ENCODE peak calls at places on chromosomes 16 and 17, in ten cellular contexts. V is mucosa of descending colon, L is Calu3, P is PC-3, Z is thoracic aorta, T is endothelial cell of umbilical vein, Q is HL-60, D is cardiac fibroblast, M is astrocyte of the spinal cord, C is uterus. H is an unnamed sample.

GRCh38 chr16:58678269-58678668 is 6.3 kb downstream of the SLC38A7 start:
- DNase-seq in L (no peak), C (no peak), P (no peak), M (no peak), Z (no peak), V (no peak), D (no peak), T (no peak), Q (no peak), H (no peak)

GRCh38 chr16:28082624-28083023 is 19.1 kb upstream of the GSG1L start:
- DNase-seq in T (no peak), V (peak; percentile 33), P (no peak), L (no peak), M (no peak), C (no peak), Q (no peak), Z (no peak), D (no peak), H (no peak)

GRCh38 chr17:36943250-36944220 is 5.2 kb upstream of the AATF start:
- DNase-seq in C (peak; percentile 3), V (no peak), M (no peak), Z (no peak), P (no peak), L (no peak), T (peak; percentile 22), Q (no peak), D (no peak), H (no peak)

GRCh38 chr17:75159196-75160031 is 5.1 kb upstream of the JPT1 start:
- DNase-seq in T (peak; percentile 35), P (peak; percentile 98), C (no peak), L (peak; percentile 65), V (no peak), Q (no peak), D (peak; percentile 80), M (peak; percentile 64), Z (no peak), H (no peak)

GRCh38 chr17:39763046-39763800 is 25.5 kb downstream of the GRB7 start:
- DNase-seq in P (peak; percentile 22), M (peak; percentile 29), L (no peak), T (no peak), D (peak; percentile 16), Q (no peak), C (no peak), Z (no peak), V (no peak), H (no peak)

GRCh38 chr17:20948984-20949777 is 93.6 kb downstream of the USP22 start:
- DNase-seq in L (no peak), V (no peak), Z (no peak), T (no peak), D (no peak), C (no peak), P (no peak), Q (no peak), M (no peak), H (no peak)

GRCh38 chr16:83914091-83914710 is 15.3 kb downstream of the MLYCD start:
- DNase-seq in V (no peak), T (no peak), M (no peak), D (no peak), Q (no peak), Z (no peak), P (no peak), L (no peak), C (no peak), H (no peak)

GRCh38 chr17:31313982-31314787 is at the start of gene EVI2B:
- DNase-seq in P (peak; percentile 82), C (no peak), T (peak; percentile 78), Z (no peak), M (peak; percentile 21), D (peak; percentile 85), L (no peak), Q (peak; percentile 71), V (peak; percentile 21), H (no peak)

GRCh38 chr17:30380106-30380420 is 1.3 kb downstream of the CPD start:
- DNase-seq in C (no peak), T (peak; percentile 15), Q (no peak), Z (no peak), P (peak; percentile 7), M (peak; percentile 18), D (no peak), V (no peak), L (no peak), H (no peak)

GRCh38 chr17:50148226-50149098 is 2.0 kb downstream of the PPP1R9B start:
- DNase-seq in L (peak; percentile 75), M (no peak), Q (peak; percentile 93), V (peak; percentile 71), T (no peak), C (peak; percentile 50), Z (peak; percentile 54), D (peak; percentile 37), P (peak; percentile 69), H (no peak)

GRCh38 chr16:46765050-46765449 is 16.9 kb upstream of the MYLK3 start:
- DNase-seq in Q (peak; percentile 11), T (no peak), D (peak; percentile 62), P (no peak), M (peak; percentile 68), V (no peak), L (no peak), Z (no peak), C (no peak), H (no peak)

GRCh38 chr16:58501242-58502131 is 1.5 kb downstream of the NDRG4 start:
- DNase-seq in Q (no peak), P (no peak), T (no peak), D (no peak), Z (no peak), C (no peak), V (peak; percentile 31), L (peak; percentile 51), M (no peak), H (no peak)

GRCh38 chr17:81666092-81666341 is 388 bp downstream of the OXLD1 start:
- DNase-seq in M (peak; percentile 19), P (no peak), L (no peak), Z (no peak), V (peak; percentile 26), T (no peak), D (no peak), Q (peak; percentile 45), C (no peak), H (no peak)

DNA sequence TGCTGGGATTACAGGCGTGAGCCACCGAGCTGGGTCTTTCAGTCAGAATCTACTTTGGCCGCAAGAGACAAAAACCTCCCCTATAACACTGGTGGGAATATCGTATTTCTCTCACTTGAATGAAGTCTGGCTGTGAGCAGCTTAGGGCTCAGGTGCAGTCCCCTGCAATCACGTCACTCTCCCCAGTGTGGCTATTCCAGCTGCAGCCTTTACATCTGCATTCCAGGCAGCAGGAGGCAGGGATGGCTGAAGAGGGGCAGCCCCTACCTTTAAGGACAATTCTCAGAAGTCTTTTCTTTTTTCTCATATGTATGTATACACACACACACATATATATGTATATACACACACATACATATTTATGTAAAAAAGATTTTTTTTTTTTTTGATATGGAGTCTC is 3.0 kb downstream of the DEF8 start:
- DNase-seq in D (no peak), Q (no peak), C (no peak), L (no peak), Z (no peak), V (no peak), T (no peak), M (no peak), P (no peak), H (no peak)
- TF ChIP-seq CTCF in D (no peak), Q (no peak), C (no peak), L (no peak), Z (no peak), V (no peak), T (no peak), M (no peak), P (no peak), H (no peak)

DNA sequence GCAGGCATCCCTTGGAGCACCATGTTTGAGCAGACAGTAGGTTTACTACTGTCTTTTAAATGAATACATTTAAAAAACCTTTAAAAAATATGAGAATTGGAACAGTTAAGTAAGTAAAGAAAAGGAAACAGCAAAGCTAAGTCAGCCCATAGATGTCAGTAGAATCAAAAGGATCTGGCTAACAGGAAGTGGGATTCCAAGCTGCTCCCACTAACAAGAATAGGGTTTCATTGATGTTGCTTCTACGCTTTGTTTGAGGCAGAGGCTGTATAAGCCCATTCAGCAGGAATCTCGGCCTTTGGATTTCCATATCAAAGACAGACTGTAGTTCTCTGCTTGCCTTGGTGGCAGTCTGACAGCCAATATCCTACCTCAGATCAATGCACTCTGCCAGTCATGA is 122.9 kb upstream of the ELAC2 start:
- DNase-seq in D (no peak), T (no peak), Z (no peak), V (no peak), M (no peak), P (no peak), C (no peak), Q (no peak), L (no peak), H (no peak)
- TF ChIP-seq CTCF in D (no peak), T (no peak), Z (no peak), V (no peak), M (peak; percentile 10), P (no peak), C (no peak), Q (no peak), L (no peak), H (no peak)

GRCh38 chr16:66070140-66070887 is 296.2 kb upstream of the CDH5 start:
- DNase-seq in L (no peak), Z (no peak), M (peak; percentile 33), D (peak; percentile 4), T (no peak), P (no peak), Q (no peak), V (peak; percentile 48), C (peak; percentile 80), H (no peak)

GRCh38 chr16:66069576-66069975 is 296.9 kb upstream of the CDH5 start:
- DNase-seq in T (no peak), Z (no peak), L (no peak), D (no peak), C (no peak), M (peak; percentile 44), P (no peak), V (no peak), Q (no peak), H (no peak)

GRCh38 chr16:66064811-66065530 is 301.5 kb upstream of the CDH5 start:
- DNase-seq in Q (no peak), M (no peak), L (no peak), C (no peak), V (no peak), D (no peak), Z (no peak), P (no peak), T (no peak), H (no peak)

GRCh38 chr16:66065869-66066403 is 300.6 kb upstream of the CDH5 start:
- DNase-seq in D (no peak), P (no peak), V (no peak), Z (no peak), M (no peak), T (no peak), L (no peak), C (no peak), Q (no peak), H (no peak)
- TF ChIP-seq CTCF in D (no peak), P (no peak), V (no peak), Z (no peak), M (no peak), T (no peak), L (no peak), C (no peak), Q (no peak), H (no peak)

DNA sequence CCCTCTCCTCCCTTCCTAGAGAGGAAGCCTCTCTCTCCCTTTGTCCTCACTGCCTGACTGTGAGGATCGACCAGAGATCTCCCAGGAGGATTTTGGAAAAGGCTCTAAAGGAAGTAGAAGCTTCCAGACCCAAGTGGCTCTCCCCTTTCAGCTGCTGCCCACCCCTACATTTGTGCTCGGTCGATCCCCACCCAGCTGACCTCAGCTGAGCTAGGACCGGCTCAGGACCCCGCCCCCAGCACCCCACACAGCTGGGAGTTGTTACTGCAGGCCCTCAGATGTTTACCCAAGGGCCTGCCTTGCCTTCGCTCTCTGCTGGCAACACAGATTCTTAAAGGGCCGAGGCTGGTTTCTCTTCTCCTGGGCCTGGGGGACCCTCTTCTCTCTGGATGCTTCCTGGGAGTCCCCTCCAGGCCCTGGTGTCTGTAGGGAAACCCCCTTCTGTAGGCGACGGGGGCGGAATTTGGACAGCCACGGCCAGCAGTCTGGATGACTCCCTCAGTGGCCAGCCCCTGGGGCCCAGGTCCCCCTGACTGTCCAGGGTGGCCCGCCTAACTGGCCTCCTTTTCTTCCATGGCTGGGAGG is 26.9 kb upstream of the TIMP2 start:
- DNase-seq in V (peak; percentile 46), L (no peak), Q (no peak), T (no peak), M (no peak), D (peak; percentile 37), C (no peak), P (no peak), Z (no peak), H (no peak)
- TF ChIP-seq CTCF in V (no peak), L (no peak), Q (no peak), T (no peak), M (no peak), D (no peak), C (no peak), P (no peak), Z (no peak), H (no peak)